ENCODE peak calls at places on chromosomes 5 and 9, in four cellular contexts. One of them, this sample, is unnamed.

GRCh38 chr9:113600477-113600851 is 136.9 kb downstream of the RGS3 start:
- DNase-seq in GM10248: no peak
- DNase-seq in iris pigment epithelial cell: no peak
- DNase-seq in foreskin fibroblast: no peak
- DNase-seq in this sample: no peak

GRCh38 chr9:70506159-70506558 is 91.7 kb upstream of the KLF9 start:
- DNase-seq in GM10248: no peak
- DNase-seq in foreskin fibroblast: no peak
- DNase-seq in iris pigment epithelial cell: no peak
- DNase-seq in this sample: no peak

GRCh38 chr5:33891731-33892418 is at the start of gene ADAMTS12:
- DNase-seq in foreskin fibroblast: peak
- DNase-seq in iris pigment epithelial cell: peak
- DNase-seq in GM10248: peak
- DNase-seq in this sample: peak

GRCh38 chr9:98549401-98549800 is 159.3 kb downstream of the GABBR2 start:
- DNase-seq in iris pigment epithelial cell: no peak
- DNase-seq in GM10248: no peak
- DNase-seq in foreskin fibroblast: no peak
- DNase-seq in this sample: no peak

GRCh38 chr9:127903557-127904475 is 4.4 kb upstream of the ST6GALNAC6 start:
- DNase-seq in iris pigment epithelial cell: no peak
- DNase-seq in foreskin fibroblast: no peak
- DNase-seq in GM10248: peak
- DNase-seq in this sample: no peak

GRCh38 chr5:6542421-6543345 is 90.2 kb downstream of the NSUN2 start:
- DNase-seq in foreskin fibroblast: no peak
- DNase-seq in GM10248: no peak
- DNase-seq in iris pigment epithelial cell: no peak
- DNase-seq in this sample: no peak

GRCh38 chr9:135522931-135523330 is 1.7 kb downstream of the LCN1 start:
- DNase-seq in iris pigment epithelial cell: no peak
- DNase-seq in foreskin fibroblast: no peak
- DNase-seq in GM10248: no peak
- DNase-seq in this sample: no peak

GRCh38 chr9:129289883-129290282 is 111.8 kb upstream of the IER5L start:
- DNase-seq in foreskin fibroblast: no peak
- DNase-seq in iris pigment epithelial cell: no peak
- DNase-seq in GM10248: no peak
- DNase-seq in this sample: no peak

GRCh38 chr5:79843450-79844388 is 147.3 kb downstream of the MTX3 start:
- DNase-seq in GM10248: no peak
- DNase-seq in foreskin fibroblast: no peak
- DNase-seq in iris pigment epithelial cell: no peak
- DNase-seq in this sample: no peak

GRCh38 chr5:11998397-11998796 is 94.2 kb upstream of the CTNND2 start:
- DNase-seq in foreskin fibroblast: no peak
- DNase-seq in iris pigment epithelial cell: no peak
- DNase-seq in GM10248: no peak
- DNase-seq in this sample: no peak

This sample was measured in AG08396.